ENCODE peak calls at places on chromosomes 6 and 20, in five cellular contexts. Y is prostate gland; L is astrocyte of the spinal cord; X is CD8-positive, alpha-beta T cell; P is cardiac fibroblast. E is an unnamed sample.

GRCh38 chr20:50353289-50353961 is 156.8 kb upstream of the PTPN1 start:
- DNase-seq in Y (no peak), P (no peak), X (no peak), L (no peak), E (no peak)

GRCh38 chr6:52577022-52577777 is at the start of gene TRAM2:
- DNase-seq in L (peak), P (peak), Y (peak), X (peak), E (peak)

GRCh38 chr20:36827541-36828279 is 48.2 kb upstream of the TLDC2 start:
- DNase-seq in Y (no peak), P (no peak), X (no peak), L (no peak), E (no peak)

GRCh38 chr6:103838457-103838856 is 1021.3 kb downstream of the HACE1 start:
- DNase-seq in P (no peak), Y (no peak), X (no peak), L (no peak), E (no peak)

GRCh38 chr6:98633886-98634285 is 200.5 kb upstream of the POU3F2 start:
- DNase-seq in Y (no peak), L (peak), P (no peak), X (no peak), E (peak)

GRCh38 chr20:44532981-44533331 is 11.1 kb upstream of the SERINC3 start:
- DNase-seq in X (no peak), P (no peak), Y (no peak), L (no peak), E (no peak)

GRCh38 chr6:82270791-82271392 is 23.3 kb upstream of the IBTK start:
- DNase-seq in P (peak), L (peak), Y (no peak), X (no peak), E (peak)

GRCh38 chr6:28525496-28526039 is at the start of gene GPX5:
- DNase-seq in L (no peak), X (no peak), Y (no peak), P (no peak), E (no peak)

GRCh38 chr20:9223296-9223695 is 154.4 kb downstream of the PLCB4 start:
- DNase-seq in P (no peak), X (no peak), Y (no peak), L (no peak), E (no peak)

GRCh38 chr6:80376411-80376810 is 269.9 kb downstream of the BCKDHB start:
- DNase-seq in P (peak), Y (no peak), L (peak), X (no peak), E (no peak)

GRCh38 chr20:22586645-22587310 is 2.4 kb upstream of the FOXA2 start:
- DNase-seq in P (peak), Y (peak), L (no peak), X (no peak), E (no peak)

GRCh38 chr6:72952808-72953630 is 272.3 kb downstream of the KHDC1L start:
- DNase-seq in P (peak), L (peak), X (no peak), Y (no peak), E (peak)

GRCh38 chr20:58690851-58691250 is 1.7 kb upstream of the NPEPL1 start:
- DNase-seq in Y (peak), L (no peak), X (no peak), P (peak), E (no peak)

DNA sequence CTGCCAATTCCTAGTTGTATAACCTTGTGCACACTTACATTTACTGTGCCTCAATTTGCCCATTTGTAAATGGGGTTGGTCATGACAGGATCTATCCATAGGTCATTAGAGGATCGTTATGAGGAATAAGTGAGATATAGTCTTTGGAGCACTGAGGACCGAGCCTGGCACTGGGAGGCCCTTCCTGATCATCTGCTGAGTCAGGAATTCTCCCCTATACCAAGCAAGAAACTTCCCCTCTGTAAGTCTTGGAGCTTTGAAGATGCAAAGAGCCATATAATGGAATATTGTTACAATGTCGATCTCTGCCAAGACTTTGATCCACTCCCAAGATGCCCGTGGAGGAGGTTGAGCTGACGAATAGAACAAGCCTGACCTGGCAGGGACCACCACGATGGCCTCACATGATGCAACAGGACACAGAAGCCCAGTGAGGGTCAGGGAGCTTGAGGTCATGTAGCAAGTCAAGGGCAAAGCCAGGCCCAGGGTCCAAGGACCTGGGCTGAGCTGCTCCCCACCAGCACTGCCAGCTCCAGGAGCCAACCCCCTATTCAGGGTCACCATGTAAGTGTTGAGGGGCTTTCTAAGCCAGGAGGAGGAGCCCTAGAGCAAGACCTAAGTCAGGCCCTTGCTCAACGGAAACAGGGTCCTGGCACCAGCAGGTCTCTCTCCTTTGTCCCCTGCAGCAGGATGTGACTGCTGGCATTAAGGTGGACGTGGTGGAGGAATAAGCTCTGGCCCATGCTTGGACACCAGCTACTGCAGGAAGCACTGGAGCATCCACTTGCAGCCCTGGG is 16.7 kb downstream of the PDRG1 start:
- DNase-seq in L (no peak), X (no peak), P (no peak), Y (no peak), E (no peak)
- TF ChIP-seq CTCF in L (peak), X (no peak), P (no peak), Y (no peak), E (no peak)

GRCh38 chr6:11805259-11806053 is 26.9 kb upstream of the ADTRP start:
- DNase-seq in X (no peak), P (no peak), L (no peak), Y (no peak), E (peak)

GRCh38 chr6:11804706-11805105 is 26.1 kb upstream of the ADTRP start:
- DNase-seq in P (no peak), X (no peak), L (no peak), Y (no peak), E (no peak)

GRCh38 chr6:11802886-11803595 is 24.4 kb upstream of the ADTRP start:
- DNase-seq in Y (no peak), P (no peak), X (no peak), L (no peak), E (no peak)

GRCh38 chr6:11804135-11804534 is 25.5 kb upstream of the ADTRP start:
- DNase-seq in L (no peak), X (no peak), P (no peak), Y (no peak), E (no peak)

GRCh38 chr6:11803596-11803981 is 25.0 kb upstream of the ADTRP start:
- DNase-seq in Y (no peak), X (no peak), L (no peak), P (no peak), E (peak)
- H3K4me3 ChIP-seq in Y (no peak), X (no peak), L (no peak), P (no peak), E (no peak)

GRCh38 chr6:45439459-45439858 is 61.7 kb upstream of the SUPT3H start:
- DNase-seq in Y (no peak), X (no peak), P (no peak), L (no peak), E (no peak)

GRCh38 chr6:45442716-45443115 is 65.0 kb upstream of the SUPT3H start:
- DNase-seq in L (no peak), P (no peak), Y (no peak), X (no peak), E (no peak)

GRCh38 chr6:45438849-45439406 is 61.2 kb upstream of the SUPT3H start:
- DNase-seq in P (peak), L (peak), X (no peak), Y (peak), E (peak)

GRCh38 chr6:45439861-45440388 is 62.2 kb upstream of the SUPT3H start:
- DNase-seq in L (no peak), Y (no peak), P (no peak), X (no peak), E (no peak)

GRCh38 chr6:45441811-45442453 is 64.2 kb upstream of the SUPT3H start:
- DNase-seq in L (no peak), P (no peak), X (no peak), Y (no peak), E (no peak)
- TF ChIP-seq CTCF in L (no peak), P (no peak), X (no peak), Y (no peak), E (no peak)

GRCh38 chr20:29873946-29874345 is 1383.5 kb upstream of the DEFB115 start:
- DNase-seq in Y (no peak), P (peak), L (peak), X (no peak), E (peak)
- H3K4me3 ChIP-seq in Y (no peak), P (no peak), L (peak), X (no peak), E (peak)

GRCh38 chr6:137884428-137884827 is 17.4 kb downstream of the TNFAIP3 start:
- DNase-seq in X (no peak), P (no peak), Y (no peak), L (no peak), E (no peak)
- TF ChIP-seq CTCF in X (no peak), P (no peak), Y (no peak), L (no peak), E (no peak)

DNA sequence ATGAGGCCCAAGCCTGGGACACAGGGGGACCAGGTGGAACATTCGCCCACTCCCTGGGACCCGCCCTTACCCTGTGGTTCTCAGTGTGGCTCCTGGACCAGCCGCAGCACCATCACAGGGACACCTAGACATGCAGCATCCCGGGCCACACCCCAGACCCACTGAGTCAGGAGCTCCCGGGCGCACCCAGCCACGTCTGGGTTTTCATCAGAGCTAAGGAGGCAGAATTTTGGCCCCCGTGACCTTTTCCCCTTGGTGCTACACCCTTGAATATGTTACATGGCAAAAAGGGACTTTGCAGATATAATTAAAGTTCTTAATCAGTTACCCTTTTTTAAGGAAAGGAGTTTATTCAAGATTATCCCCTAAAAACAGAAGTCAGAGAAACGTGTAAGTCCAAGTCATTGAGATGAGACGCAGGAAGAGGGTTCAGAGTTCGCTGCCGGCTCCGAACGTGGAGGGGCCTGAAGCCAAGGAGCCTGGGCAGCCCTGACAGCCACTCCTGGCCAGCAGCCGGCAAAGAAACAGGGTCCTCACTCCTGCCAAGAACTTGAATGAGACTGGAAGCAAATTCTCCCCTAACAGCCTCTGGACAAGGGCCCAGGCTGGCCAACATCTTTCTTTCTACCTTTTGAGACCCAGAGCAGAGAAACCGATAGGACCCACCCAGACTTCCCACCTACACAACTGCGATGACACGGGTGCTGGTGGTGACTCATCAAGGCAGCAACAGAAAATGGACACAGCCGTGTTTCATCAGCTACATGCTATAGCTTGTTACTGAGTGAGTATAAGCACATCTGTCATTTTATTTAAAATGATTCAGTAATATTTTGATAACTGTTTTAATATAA is 25.3 kb downstream of the BFSP1 start:
- DNase-seq in X (peak), P (peak), L (peak), Y (no peak), E (peak)
- H3K4me3 ChIP-seq in X (peak), P (no peak), L (no peak), Y (peak), E (no peak)

E was measured in bronchial epithelial cell.